ENCODE peak calls at places on chromosomes 1 and 21, in four cellular contexts. V is prostate gland; M is CD8-positive, alpha-beta T cell; N is adrenal gland. F is an unnamed sample.

GRCh38 chr1:41704189-41704588 is 214.5 kb downstream of the HIVEP3 start:
- DNase-seq in N (no peak), V (no peak), M (no peak), F (no peak)

GRCh38 chr1:182995894-182996293 is 27.3 kb upstream of the LAMC1 start:
- DNase-seq in N (no peak), V (no peak), M (no peak), F (no peak)

GRCh38 chr1:45718289-45718688 is 30.3 kb downstream of the TMEM69 start:
- DNase-seq in V (no peak), M (no peak), N (no peak), F (no peak)

GRCh38 chr1:3772027-3772714 is 378 bp upstream of the SMIM1 start:
- DNase-seq in V (peak), M (peak), N (peak), F (peak)

GRCh38 chr1:17184161-17184665 is 20.7 kb upstream of the PADI1 start:
- DNase-seq in M (no peak), V (no peak), N (peak), F (no peak)

GRCh38 chr1:86430376-86430775 is 6.4 kb downstream of the CLCA2 start:
- DNase-seq in M (no peak), V (no peak), N (no peak), F (no peak)

GRCh38 chr1:50735443-50735842 is 224.6 kb downstream of the FAF1 start:
- DNase-seq in M (no peak), V (no peak), N (no peak), F (no peak)

GRCh38 chr1:11045428-11046269 is 1.4 kb downstream of the MASP2 start:
- DNase-seq in M (no peak), V (no peak), N (no peak), F (no peak)

DNA sequence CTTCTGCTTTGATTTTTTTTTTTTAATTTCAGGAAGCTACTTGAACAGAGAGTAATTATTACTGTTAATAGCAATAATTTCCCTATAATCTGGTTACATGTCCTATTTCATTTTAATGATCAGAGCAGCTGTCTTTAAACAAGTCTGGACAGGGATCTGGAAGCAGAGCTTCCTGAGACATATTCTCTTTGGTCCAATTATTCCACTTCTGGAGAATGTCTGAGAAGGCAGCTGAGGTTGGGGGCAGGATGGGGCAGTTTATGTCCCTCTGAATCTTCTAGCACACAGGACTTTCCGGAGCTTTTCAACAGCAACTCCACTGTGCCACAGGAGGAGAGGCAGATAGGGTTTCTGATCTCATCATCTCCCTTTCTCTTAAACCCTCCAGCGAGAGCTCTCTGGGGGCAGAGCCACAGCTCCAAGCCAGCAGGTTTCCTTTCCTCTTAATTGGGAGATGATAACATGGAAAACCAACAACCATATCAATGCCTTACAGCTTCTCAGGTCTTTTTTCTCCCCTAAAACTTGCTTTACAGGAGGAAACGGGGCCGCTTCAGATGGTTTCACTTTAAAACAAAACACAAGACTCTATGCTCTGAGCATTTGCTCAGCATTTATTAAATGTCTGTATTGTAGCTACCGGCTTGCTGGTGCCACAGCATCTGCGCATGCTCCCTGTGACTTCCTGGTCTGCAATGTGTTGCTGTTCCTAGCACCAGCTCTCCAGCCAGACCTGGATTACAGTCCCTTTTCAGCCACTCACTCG is 425.7 kb upstream of the USP24 start:
- DNase-seq in N (peak), V (peak), M (no peak), F (peak)
- H3K4me3 ChIP-seq in N (no peak), V (no peak), M (no peak), F (no peak)

GRCh38 chr21:15749045-15749867 is 19.5 kb downstream of the USP25 start:
- DNase-seq in M (no peak), N (no peak), V (no peak), F (no peak)
- H3K4me3 ChIP-seq in M (no peak), N (no peak), V (no peak), F (no peak)

GRCh38 chr1:156124557-156125483 is 10.3 kb downstream of the LMNA start:
- DNase-seq in V (peak), M (peak), N (peak), F (peak)
- H3K4me3 ChIP-seq in V (no peak), M (no peak), N (no peak), F (no peak)

DNA sequence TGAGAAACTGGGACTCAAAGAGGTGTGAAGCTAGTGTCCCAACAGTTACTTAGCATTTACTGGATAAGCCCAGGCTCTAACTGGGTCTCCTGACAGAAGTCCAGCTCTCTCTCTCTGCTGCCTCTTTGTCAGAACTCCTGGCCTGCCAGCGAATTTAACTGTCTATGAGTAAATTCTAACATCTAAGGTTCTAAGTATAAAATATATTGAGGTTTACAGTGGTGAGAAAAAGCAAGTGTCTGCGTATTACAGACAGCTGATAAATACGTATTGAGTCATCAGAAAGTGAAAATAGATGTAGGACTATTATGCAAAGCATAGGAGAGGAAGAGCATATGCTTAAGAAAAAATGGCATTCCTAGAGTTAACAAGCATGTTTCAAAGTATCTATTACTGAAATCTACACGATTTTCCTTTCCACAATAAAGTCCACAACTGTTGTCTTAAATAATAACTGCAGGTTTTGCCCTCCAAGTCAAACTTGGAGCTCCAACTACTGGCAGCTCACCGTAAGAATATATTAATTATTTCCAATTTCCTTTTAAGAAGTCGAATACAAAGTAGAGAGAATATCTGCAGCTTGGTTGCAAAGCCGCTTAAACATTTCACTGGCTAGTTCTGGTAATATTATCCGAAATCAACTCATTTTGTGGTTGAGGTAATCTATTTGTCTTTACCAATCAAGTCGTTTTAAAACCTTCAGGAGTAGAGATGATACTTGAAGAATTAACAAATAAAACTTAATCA is 1.4 kb upstream of the RGS2 start:
- DNase-seq in N (no peak), M (no peak), V (no peak), F (no peak)
- H3K4me3 ChIP-seq in N (no peak), M (no peak), V (peak), F (no peak)

GRCh38 chr21:33026299-33026858 is 644 bp downstream of the OLIG2 start:
- DNase-seq in N (no peak), M (no peak), V (no peak), F (no peak)

GRCh38 chr21:33025471-33026298 is at the start of gene OLIG2:
- DNase-seq in V (no peak), M (no peak), N (no peak), F (no peak)

GRCh38 chr21:33023574-33024277 is 2.0 kb upstream of the OLIG2 start:
- DNase-seq in M (no peak), V (no peak), N (no peak), F (no peak)

GRCh38 chr21:33024278-33025103 is 1.2 kb upstream of the OLIG2 start:
- DNase-seq in N (no peak), V (no peak), M (no peak), F (no peak)

DNA sequence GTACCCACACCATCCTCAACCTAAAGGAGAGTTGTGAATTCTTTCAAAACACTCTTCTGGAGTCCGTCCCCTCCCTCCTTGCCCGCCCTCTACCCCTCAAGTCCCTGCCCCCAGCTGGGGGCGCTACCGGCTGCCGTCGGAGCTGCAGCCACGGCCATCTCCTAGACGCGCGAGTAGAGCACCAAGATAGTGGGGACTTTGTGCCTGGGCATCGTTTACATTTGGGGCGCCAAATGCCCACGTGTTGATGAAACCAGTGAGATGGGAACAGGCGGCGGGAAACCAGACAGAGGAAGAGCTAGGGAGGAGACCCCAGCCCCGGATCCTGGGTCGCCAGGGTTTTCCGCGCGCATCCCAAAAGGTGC is 647 bp upstream of the OLIG2 start:
- DNase-seq in N (no peak), M (no peak), V (no peak), F (no peak)
- H3K4me3 ChIP-seq in N (no peak), M (no peak), V (no peak), F (no peak)

GRCh38 chr1:24535021-24535424 is 20.9 kb upstream of the NCMAP start:
- DNase-seq in N (no peak), V (no peak), M (peak), F (no peak)
- H3K4me3 ChIP-seq in N (no peak), V (no peak), M (peak), F (no peak)

DNA sequence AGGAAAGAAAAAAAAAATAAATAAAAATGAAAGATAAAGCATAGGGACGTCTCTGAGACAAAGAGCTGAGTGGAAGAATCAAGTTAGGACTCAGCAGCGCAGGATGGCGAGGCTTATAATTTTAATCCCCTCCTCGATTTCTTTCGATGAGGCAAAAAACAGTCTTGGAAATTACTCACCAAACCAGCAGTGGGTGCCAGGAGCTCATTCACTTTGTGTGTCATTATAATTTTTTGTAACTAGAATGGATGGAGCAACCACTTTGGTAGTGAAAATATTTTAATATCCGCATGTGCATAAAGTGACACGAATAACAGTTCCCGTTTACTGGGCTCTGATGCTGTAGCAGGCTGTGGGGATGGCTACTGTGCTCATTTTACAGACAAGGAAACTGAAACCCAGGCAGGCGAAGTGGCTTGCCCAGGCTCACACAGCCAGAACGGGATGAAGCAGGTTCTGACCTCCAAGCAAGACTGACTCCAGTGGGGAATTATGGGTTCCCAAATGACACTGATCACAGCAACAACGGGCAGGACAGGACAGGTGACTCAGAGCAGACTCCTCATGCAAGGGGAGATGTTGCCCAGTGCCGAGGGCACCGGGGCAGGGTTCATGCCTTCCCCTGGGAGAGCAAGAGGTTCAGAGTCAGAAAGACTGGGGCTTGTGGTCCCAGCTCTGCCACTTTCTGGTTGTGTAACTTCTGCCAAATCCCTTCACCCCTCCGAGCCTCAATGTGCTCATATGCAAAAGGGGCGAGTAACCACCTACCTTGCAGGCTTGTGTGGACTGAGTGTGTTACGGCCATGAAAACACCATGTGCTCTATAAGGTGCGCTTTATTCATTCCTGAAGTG is 63.6 kb downstream of the RUNX3 start:
- DNase-seq in V (no peak), N (peak), M (no peak), F (peak)
- H3K4me3 ChIP-seq in V (no peak), N (no peak), M (no peak), F (no peak)

DNA sequence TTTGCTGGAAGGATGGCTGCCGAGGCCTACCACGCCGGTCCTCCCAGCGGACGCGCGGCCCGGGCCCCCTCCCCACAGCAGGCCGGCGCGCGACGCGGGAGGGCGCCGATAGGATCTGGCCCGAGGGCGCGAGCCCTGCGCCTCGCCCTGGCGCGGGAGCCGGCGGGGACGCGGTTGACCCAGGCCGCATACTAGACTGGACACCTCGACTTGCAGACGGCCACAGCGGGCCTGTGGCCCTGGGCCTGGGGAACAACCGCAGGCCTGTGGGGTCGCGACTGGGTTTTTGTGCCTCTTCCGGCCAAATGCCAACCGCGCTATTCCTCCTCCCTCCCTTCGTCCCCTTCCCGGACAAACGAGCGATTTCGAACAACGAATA is 2.5 kb downstream of the NHLH2 start:
- DNase-seq in M (no peak), N (no peak), V (no peak), F (no peak)
- H3K4me3 ChIP-seq in M (no peak), N (no peak), V (no peak), F (no peak)

GRCh38 chr1:24705260-24706073 is 39.8 kb upstream of the CLIC4 start:
- DNase-seq in M (no peak), N (peak), V (peak), F (peak)
- H3K4me3 ChIP-seq in M (no peak), N (no peak), V (peak), F (peak)

GRCh38 chr1:147156643-147157042 is 15.6 kb downstream of the PRKAB2 start:
- DNase-seq in M (no peak), N (no peak), V (no peak), F (no peak)

GRCh38 chr1:147152772-147153171 is 19.5 kb downstream of the PRKAB2 start:
- DNase-seq in M (no peak), N (no peak), V (no peak), F (no peak)

GRCh38 chr1:147151244-147151643 is 21.0 kb downstream of the PRKAB2 start:
- DNase-seq in N (no peak), M (no peak), V (no peak), F (no peak)
- H3K4me3 ChIP-seq in N (no peak), M (no peak), V (no peak), F (no peak)

F was measured in colonic mucosa.